ENCODE peak calls at places on chromosomes 2 and 18, in seven cellular contexts. K, W, Q, S, Y, R and B are unnamed samples.

GRCh38 chr2:62897187-62897827 is 153.3 kb upstream of the OTX1 start:
- DNase-seq in W (no peak), S (no peak), Y (no peak), R (no peak), K (no peak), Q (no peak), B (no peak)

GRCh38 chr2:174009488-174010223 is 44.5 kb upstream of the SP3 start:
- DNase-seq in Q (no peak), Y (no peak), R (no peak), K (no peak), W (no peak), S (no peak), B (no peak)

GRCh38 chr2:165655653-165656052 is 138.4 kb downstream of the GALNT3 start:
- DNase-seq in K (no peak), Q (no peak), W (no peak), Y (no peak), R (no peak), S (no peak), B (no peak)

GRCh38 chr2:217357886-217358620 is 498.2 kb upstream of the TNP1 start:
- DNase-seq in Y (no peak), R (no peak), K (no peak), Q (no peak), W (no peak), S (no peak), B (no peak)

GRCh38 chr2:218777276-218777990 is 4.5 kb upstream of the CYP27A1 start:
- DNase-seq in Y (no peak), W (no peak), S (no peak), K (no peak), Q (no peak), R (no peak), B (no peak)

GRCh38 chr2:171523339-171523931 is 1.2 kb downstream of the CYBRD1 start:
- DNase-seq in S (no peak), R (peak; percentile 92), Q (peak; percentile 76), K (peak; percentile 71), Y (peak; percentile 70), W (peak; percentile 92), B (peak; percentile 94)

GRCh38 chr18:25876334-25876979 is 214.0 kb downstream of the SS18 start:
- DNase-seq in R (no peak), W (no peak), Y (no peak), S (no peak), Q (peak; percentile 37), K (no peak), B (no peak)

GRCh38 chr18:36195427-36196122 is 8.3 kb downstream of the MOCOS start:
- DNase-seq in S (no peak), R (no peak), Q (no peak), Y (no peak), W (no peak), K (no peak), B (no peak)

GRCh38 chr2:37340637-37341036 is 3.8 kb upstream of the QPCT start:
- DNase-seq in W (no peak), Q (no peak), K (no peak), S (no peak), R (no peak), Y (no peak), B (no peak)

GRCh38 chr18:26804474-26804873 is 61.0 kb downstream of the AQP4 start:
- DNase-seq in K (no peak), Y (no peak), R (no peak), S (no peak), W (no peak), Q (no peak), B (no peak)

GRCh38 chr2:133841905-133842304 is 273.6 kb upstream of the NCKAP5 start:
- DNase-seq in K (no peak), Q (no peak), W (no peak), S (no peak), Y (no peak), R (no peak), B (no peak)

GRCh38 chr2:12090590-12090989 is 344.2 kb downstream of the LPIN1 start:
- DNase-seq in S (no peak), R (no peak), Y (no peak), K (no peak), W (no peak), Q (no peak), B (no peak)

GRCh38 chr18:3998698-3999333 is 456.3 kb downstream of the DLGAP1 start:
- DNase-seq in Y (no peak), S (no peak), R (no peak), K (peak; percentile 13), W (no peak), Q (peak; percentile 31), B (no peak)

GRCh38 chr2:105809099-105809473 is 64.4 kb downstream of the NCK2 start:
- DNase-seq in R (no peak), K (no peak), S (no peak), Y (no peak), W (no peak), Q (no peak), B (no peak)

GRCh38 chr2:222290691-222291484 is 7.9 kb downstream of the PAX3 start:
- DNase-seq in W (no peak), R (no peak), S (no peak), Y (peak; percentile 16), K (no peak), Q (no peak), B (no peak)

GRCh38 chr2:44388877-44389276 is 27.1 kb downstream of the CAMKMT start:
- DNase-seq in R (no peak), K (no peak), Q (no peak), Y (no peak), W (no peak), S (no peak), B (no peak)

GRCh38 chr2:20348542-20348941 is 2.1 kb downstream of the PUM2 start:
- DNase-seq in K (peak; percentile 38), S (no peak), W (no peak), R (no peak), Y (no peak), Q (peak; percentile 63), B (no peak)

GRCh38 chr2:84386326-84386995 is 72.6 kb downstream of the SUCLG1 start:
- DNase-seq in K (no peak), S (no peak), R (no peak), Y (no peak), W (no peak), Q (no peak), B (no peak)

GRCh38 chr18:49915352-49915751 is 102.0 kb upstream of the ACAA2 start:
- DNase-seq in R (no peak), K (no peak), S (no peak), Y (no peak), Q (no peak), W (no peak), B (no peak)

GRCh38 chr18:49920731-49921130 is 107.4 kb upstream of the ACAA2 start:
- DNase-seq in S (no peak), Y (no peak), K (no peak), R (no peak), W (no peak), Q (no peak), B (no peak)

GRCh38 chr18:49921278-49922037 is 108.1 kb upstream of the ACAA2 start:
- DNase-seq in K (no peak), S (no peak), Q (no peak), W (no peak), R (no peak), Y (no peak), B (no peak)

GRCh38 chr18:49922228-49922627 is 108.9 kb upstream of the ACAA2 start:
- DNase-seq in S (no peak), Y (no peak), R (no peak), Q (no peak), W (no peak), K (no peak), B (no peak)

DNA sequence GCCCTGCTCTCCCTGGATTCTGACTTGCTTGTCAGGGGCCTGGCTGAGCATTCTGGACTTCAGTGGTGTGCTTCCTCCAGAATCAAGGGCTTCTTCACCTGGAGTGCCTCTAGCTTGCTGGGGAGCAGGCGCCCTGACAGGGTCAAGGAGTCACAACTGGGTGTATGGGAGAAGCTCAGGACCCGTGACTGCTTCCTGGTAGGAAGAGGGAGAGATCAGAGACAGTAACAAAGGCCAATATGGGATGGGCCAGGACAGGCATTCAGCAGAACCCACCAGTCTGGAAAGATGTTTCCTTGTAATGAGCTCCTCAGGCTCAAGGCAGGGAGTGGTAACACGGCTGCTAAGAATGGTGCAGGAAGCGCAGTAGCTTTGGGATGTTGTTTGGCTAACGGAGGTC is 104.4 kb upstream of the ACAA2 start:
- DNase-seq in S (no peak), R (no peak), Y (no peak), Q (no peak), W (no peak), K (no peak), B (no peak)
- H3K27ac ChIP-seq in S (no peak overlapping the region), R (no peak overlapping the region), Y (no peak overlapping the region), Q (no peak overlapping the region), W (no peak overlapping the region), K (no peak overlapping the region), B (no peak overlapping the region)

GRCh38 chr2:56715670-56716069 is 531.9 kb downstream of the CCDC85A start:
- DNase-seq in Y (peak; percentile 4), K (no peak), S (no peak), R (no peak), Q (no peak), W (no peak), B (no peak)
- H3K4me1 ChIP-seq in Y (no peaks in the 10 kb centered on the region), K (no peaks in the 10 kb centered on the region), S (no peaks in the 10 kb centered on the region), R (no peaks in the 10 kb centered on the region), Q (no peaks in the 10 kb centered on the region), W (no peaks in the 10 kb centered on the region), B (no peaks in the 10 kb centered on the region)

GRCh38 chr2:152782171-152782570 is 63.8 kb downstream of the ARL6IP6 start:
- DNase-seq in S (no peak), Y (no peak), W (no peak), R (no peak), Q (no peak), K (peak; percentile 11), B (no peak)
- H3K27ac ChIP-seq in S (no peak overlapping the region), Y (no peak overlapping the region), W (no peak overlapping the region), R (no peak overlapping the region), Q (no peak overlapping the region), K (no peak overlapping the region), B (no peak overlapping the region)

GRCh38 chr2:101107246-101107645 is 43.9 kb downstream of the TBC1D8 start:
- DNase-seq in S (no peak), W (no peak), R (no peak), Y (no peak), K (no peak), Q (no peak), B (no peak)
- H3K4me1 ChIP-seq in S (no peaks in the 10 kb centered on the region), W (peaks cover 35% of the 10 kb centered on the region), R (peaks cover 2% of the 10 kb centered on the region), Y (peaks cover 69% of the 10 kb centered on the region), K (peaks cover 24% of the 10 kb centered on the region), Q (no peaks in the 10 kb centered on the region), B (peaks cover 25% of the 10 kb centered on the region)

DNA sequence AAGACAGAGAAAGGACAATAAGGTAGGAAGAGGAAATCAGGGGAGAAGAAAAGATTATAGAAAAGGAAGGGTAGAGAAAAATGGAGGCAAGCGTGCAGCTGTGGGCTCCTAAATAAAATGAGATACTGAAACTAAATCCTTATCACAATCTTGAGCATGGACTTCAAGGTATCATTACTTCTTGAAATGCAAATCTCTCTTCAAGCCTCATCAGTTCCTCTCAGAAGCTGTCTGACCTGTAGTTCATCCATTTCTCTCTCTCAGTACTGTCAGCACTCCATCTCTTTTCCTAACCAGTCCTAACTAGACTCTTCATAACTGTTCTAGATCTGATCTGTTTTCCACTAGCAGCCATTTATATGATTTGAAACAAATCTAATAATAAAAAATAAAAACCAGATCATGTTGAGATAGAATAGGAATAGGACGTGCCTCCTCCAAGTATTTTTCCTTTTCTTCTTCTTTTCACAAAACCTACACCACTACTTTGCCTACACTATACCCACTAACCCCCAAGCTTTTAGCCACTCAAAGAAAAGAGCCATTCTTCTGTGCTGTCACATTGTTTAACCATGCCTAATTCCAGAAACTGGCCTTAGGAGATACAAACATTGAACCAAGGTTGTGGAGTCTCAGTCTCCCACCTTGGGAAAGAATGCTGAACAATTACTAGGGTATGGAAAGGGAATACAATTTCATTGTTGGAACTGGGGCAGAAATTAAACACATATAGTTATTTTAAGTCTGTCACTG is 21.1 kb downstream of the BABAM2 start:
- DNase-seq in Y (no peak), Q (no peak), W (no peak), K (no peak), S (no peak), R (no peak), B (no peak)
- H3K27ac ChIP-seq in Y (peak overlapping the region; percentile 84), Q (no peak overlapping the region), W (no peak overlapping the region), K (no peak overlapping the region), S (no peak overlapping the region), R (no peak overlapping the region), B (no peak overlapping the region)